ENCODE peak calls at places on chromosomes 7 and 10, in nine cellular contexts. G, Y, D, F, Z, J, X, A and V are unnamed samples.

GRCh38 chr7:3267928-3268690 is 32.9 kb upstream of the SDK1 start:
- DNase-seq in F (no peak), D (no peak), G (peak; percentile 19), X (no peak), J (peak; percentile 84), A (no peak), Z (peak; percentile 89), Y (no peak), V (no peak)

GRCh38 chr10:132551093-132551807 is 13.7 kb downstream of the INPP5A start:
- DNase-seq in Y (no peak), F (no peak), A (no peak), J (no peak), X (no peak), G (no peak), Z (no peak), D (no peak), V (peak; percentile 15)

GRCh38 chr7:46126901-46127300 is 205.8 kb upstream of the IGFBP3 start:
- DNase-seq in J (no peak), A (no peak), X (no peak), Z (no peak), Y (no peak), G (no peak), F (no peak), D (no peak), V (no peak)

GRCh38 chr10:10007972-10008371 is 1009.7 kb upstream of the CELF2 start:
- DNase-seq in X (no peak), A (no peak), D (no peak), Z (no peak), J (peak; percentile 58), F (no peak), G (no peak), Y (no peak), V (no peak)

GRCh38 chr10:102802920-102803534 is 34.2 kb downstream of the CYP17A1 start:
- DNase-seq in X (no peak), A (no peak), J (peak; percentile 41), F (peak; percentile 82), D (peak; percentile 86), Y (no peak), G (no peak), Z (peak; percentile 78), V (no peak)

GRCh38 chr7:123747089-123747488 is 1.7 kb downstream of the WASL start:
- DNase-seq in A (no peak), X (no peak), D (no peak), J (peak; percentile 19), Y (no peak), Z (no peak), F (no peak), G (no peak), V (no peak)

GRCh38 chr7:45220846-45221245 is 63.3 kb downstream of the RAMP3 start:
- DNase-seq in G (no peak), Z (no peak), A (no peak), X (no peak), F (no peak), Y (no peak), J (no peak), D (no peak), V (no peak)

GRCh38 chr7:106563466-106564150 is 97.3 kb downstream of the CCDC71L start:
- DNase-seq in X (no peak), G (no peak), Z (no peak), Y (no peak), F (no peak), J (peak; percentile 75), D (no peak), A (no peak), V (no peak)

GRCh38 chr10:102781921-102782542 is 38.3 kb downstream of the WBP1L start:
- DNase-seq in Z (no peak), D (no peak), F (no peak), G (peak; percentile 24), A (no peak), J (peak; percentile 81), X (no peak), Y (no peak), V (peak; percentile 16)